ENCODE peak calls at places on chromosomes 5 and 9, in four cellular contexts. One of them, this sample, is unnamed.

GRCh38 chr9:122265265-122265900 is 701 bp downstream of the MRRF start:
- DNase-seq in right lobe of liver: no peak
- DNase-seq in gastrocnemius medialis: no peak
- DNase-seq in prostate gland: no peak
- DNase-seq in this sample: no peak

GRCh38 chr5:96384353-96384752 is 48.7 kb downstream of the PCSK1 start:
- DNase-seq in prostate gland: no peak
- DNase-seq in gastrocnemius medialis: peak; percentile 85
- DNase-seq in right lobe of liver: no peak
- DNase-seq in this sample: peak; percentile 84

GRCh38 chr5:53671447-53671846 is 111.0 kb downstream of the NDUFS4 start:
- DNase-seq in right lobe of liver: no peak
- DNase-seq in prostate gland: no peak
- DNase-seq in gastrocnemius medialis: no peak
- DNase-seq in this sample: no peak

GRCh38 chr9:81686614-81687520 is 2.5 kb downstream of the TLE1 start:
- DNase-seq in right lobe of liver: peak; percentile 94
- DNase-seq in gastrocnemius medialis: peak; percentile 80
- DNase-seq in prostate gland: peak; percentile 92
- DNase-seq in this sample: peak; percentile 95

GRCh38 chr9:114385412-114386181 is 2.2 kb downstream of the AKNA start:
- DNase-seq in right lobe of liver: peak; percentile 70
- DNase-seq in prostate gland: peak; percentile 44
- DNase-seq in gastrocnemius medialis: peak; percentile 76
- DNase-seq in this sample: peak; percentile 83

GRCh38 chr5:76363385-76364261 is 39.5 kb upstream of the IQGAP2 start:
- DNase-seq in gastrocnemius medialis: no peak
- DNase-seq in right lobe of liver: peak; percentile 74
- DNase-seq in prostate gland: no peak
- DNase-seq in this sample: no peak

GRCh38 chr5:142246-142810 is 49.0 kb upstream of the LRRC14B start:
- DNase-seq in right lobe of liver: no peak
- DNase-seq in gastrocnemius medialis: no peak
- DNase-seq in prostate gland: no peak
- DNase-seq in this sample: no peak

GRCh38 chr5:475704-476101 is 32.7 kb downstream of the EXOC3 start:
- DNase-seq in gastrocnemius medialis: no peak
- DNase-seq in prostate gland: no peak
- DNase-seq in right lobe of liver: no peak
- DNase-seq in this sample: no peak

GRCh38 chr5:103433216-103433615 is 129.4 kb downstream of the NUDT12 start:
- DNase-seq in right lobe of liver: no peak
- DNase-seq in prostate gland: no peak
- DNase-seq in gastrocnemius medialis: no peak
- DNase-seq in this sample: no peak

GRCh38 chr5:150024241-150024984 is 23.9 kb downstream of the HMGXB3 start:
- DNase-seq in right lobe of liver: no peak
- DNase-seq in gastrocnemius medialis: no peak
- DNase-seq in prostate gland: no peak
- DNase-seq in this sample: no peak

GRCh38 chr9:114779352-114779845 is 26.4 kb downstream of the TNFSF15 start:
- DNase-seq in gastrocnemius medialis: peak; percentile 13
- DNase-seq in prostate gland: peak; percentile 30
- DNase-seq in right lobe of liver: peak; percentile 59
- DNase-seq in this sample: peak; percentile 88

GRCh38 chr5:82159014-82159413 is 119.1 kb downstream of the RPS23 start:
- DNase-seq in prostate gland: no peak
- DNase-seq in right lobe of liver: no peak
- DNase-seq in gastrocnemius medialis: no peak
- DNase-seq in this sample: no peak

GRCh38 chr5:133032852-133033742 is 6.7 kb upstream of the ZCCHC10 start:
- DNase-seq in gastrocnemius medialis: no peak
- DNase-seq in right lobe of liver: no peak
- DNase-seq in prostate gland: no peak
- DNase-seq in this sample: no peak

GRCh38 chr5:135246923-135247795 is 151.9 kb downstream of the MACROH2A1 start:
- DNase-seq in prostate gland: no peak
- DNase-seq in gastrocnemius medialis: no peak
- DNase-seq in right lobe of liver: peak; percentile 28
- DNase-seq in this sample: peak; percentile 70

GRCh38 chr5:127358782-127359181 is 68.2 kb downstream of the MEGF10 start:
- DNase-seq in prostate gland: no peak
- DNase-seq in gastrocnemius medialis: no peak
- DNase-seq in right lobe of liver: no peak
- DNase-seq in this sample: no peak

GRCh38 chr5:96316487-96316886 is 116.6 kb downstream of the PCSK1 start:
- DNase-seq in gastrocnemius medialis: no peak
- DNase-seq in right lobe of liver: no peak
- DNase-seq in prostate gland: no peak
- DNase-seq in this sample: no peak

GRCh38 chr9:121075251-121076036 is 689 bp downstream of the CNTRL start:
- DNase-seq in right lobe of liver: no peak
- DNase-seq in prostate gland: no peak
- DNase-seq in gastrocnemius medialis: no peak
- DNase-seq in this sample: no peak

GRCh38 chr9:133226219-133227171 is 17.4 kb upstream of the OBP2B start:
- DNase-seq in right lobe of liver: peak; percentile 33
- DNase-seq in prostate gland: no peak
- DNase-seq in gastrocnemius medialis: no peak
- DNase-seq in this sample: no peak

GRCh38 chr9:88791105-88791805 is 200.0 kb upstream of the S1PR3 start:
- DNase-seq in prostate gland: no peak
- DNase-seq in gastrocnemius medialis: peak; percentile 20
- DNase-seq in right lobe of liver: no peak
- DNase-seq in this sample: no peak

GRCh38 chr9:79220246-79220645 is 351.5 kb upstream of the TLE4 start:
- DNase-seq in right lobe of liver: no peak
- DNase-seq in gastrocnemius medialis: no peak
- DNase-seq in prostate gland: no peak
- DNase-seq in this sample: no peak

GRCh38 chr5:32642276-32643002 is 57.1 kb downstream of the SUB1 start:
- DNase-seq in gastrocnemius medialis: no peak
- DNase-seq in right lobe of liver: no peak
- DNase-seq in prostate gland: no peak
- DNase-seq in this sample: no peak

GRCh38 chr5:108528655-108529054 is 146.8 kb upstream of the FBXL17 start:
- DNase-seq in prostate gland: no peak
- DNase-seq in gastrocnemius medialis: no peak
- DNase-seq in right lobe of liver: no peak
- DNase-seq in this sample: no peak

GRCh38 chr5:5665225-5666075 is 243.0 kb downstream of the ICE1 start:
- DNase-seq in prostate gland: no peak
- DNase-seq in gastrocnemius medialis: no peak
- DNase-seq in right lobe of liver: no peak
- DNase-seq in this sample: no peak

GRCh38 chr5:163888366-163888765 is 382.9 kb downstream of the MAT2B start:
- DNase-seq in right lobe of liver: no peak
- DNase-seq in gastrocnemius medialis: no peak
- DNase-seq in prostate gland: no peak
- DNase-seq in this sample: no peak

GRCh38 chr5:173926359-173926758 is 38.2 kb downstream of the CPEB4 start:
- DNase-seq in prostate gland: no peak
- DNase-seq in right lobe of liver: no peak
- DNase-seq in gastrocnemius medialis: peak; percentile 70
- DNase-seq in this sample: no peak

GRCh38 chr5:150080696-150081435 is 5.5 kb downstream of the CSF1R start:
- DNase-seq in right lobe of liver: no peak
- DNase-seq in gastrocnemius medialis: no peak
- DNase-seq in prostate gland: no peak
- DNase-seq in this sample: peak; percentile 11

GRCh38 chr9:27565669-27566068 is 7.6 kb downstream of the C9orf72 start:
- DNase-seq in gastrocnemius medialis: no peak
- DNase-seq in prostate gland: no peak
- DNase-seq in right lobe of liver: no peak
- DNase-seq in this sample: no peak
- TF ChIP-seq CTCF in gastrocnemius medialis: no peak
- TF ChIP-seq CTCF in prostate gland: no peak
- TF ChIP-seq CTCF in right lobe of liver: no peak
- TF ChIP-seq CTCF in this sample: no peak

DNA sequence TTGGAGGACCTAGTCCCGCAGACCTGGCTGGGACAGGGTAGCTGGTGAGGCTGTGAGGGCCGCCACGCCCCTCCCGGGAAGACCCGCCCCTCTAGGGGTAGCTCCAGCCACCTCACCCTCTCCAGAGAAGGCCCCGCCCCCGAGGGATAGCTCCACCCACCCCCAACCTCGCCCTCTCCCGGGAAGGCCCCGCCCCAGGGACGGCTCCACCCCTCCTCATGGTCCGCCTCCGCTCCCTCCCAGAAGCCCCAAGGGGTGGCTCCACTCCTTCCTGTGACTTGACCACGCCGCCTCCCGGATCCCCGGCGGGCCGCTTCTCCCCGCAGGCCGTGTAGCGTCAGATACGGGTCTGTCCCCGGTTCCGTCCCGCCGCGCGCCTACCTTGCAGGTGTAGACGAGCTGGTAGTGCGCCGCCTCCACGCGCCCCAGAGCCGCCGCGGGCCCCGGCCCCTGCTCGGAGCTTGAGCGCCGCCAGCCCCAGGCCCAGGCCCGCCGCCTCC is 388 bp downstream of the DNLZ start:
- DNase-seq in right lobe of liver: peak; percentile 99
- DNase-seq in gastrocnemius medialis: peak; percentile 96
- DNase-seq in prostate gland: peak; percentile 95
- DNase-seq in this sample: peak; percentile 98
- TF ChIP-seq POLR2A in right lobe of liver: peak; percentile 90
- TF ChIP-seq POLR2A in gastrocnemius medialis: peak; percentile 93
- TF ChIP-seq POLR2A in prostate gland: peak; percentile 66
- TF ChIP-seq POLR2A in this sample: peak; percentile 71

GRCh38 chr5:68272289-68272688 is 56.7 kb downstream of the PIK3R1 start:
- DNase-seq in gastrocnemius medialis: no peak
- DNase-seq in right lobe of liver: no peak
- DNase-seq in prostate gland: no peak
- DNase-seq in this sample: no peak
- TF ChIP-seq CTCF in gastrocnemius medialis: no peak
- TF ChIP-seq CTCF in right lobe of liver: peak; percentile 38
- TF ChIP-seq CTCF in prostate gland: no peak
- TF ChIP-seq CTCF in this sample: peak; percentile 31

GRCh38 chr5:86572825-86573224 is 44.9 kb upstream of the COX7C start:
- DNase-seq in gastrocnemius medialis: no peak
- DNase-seq in prostate gland: no peak
- DNase-seq in right lobe of liver: no peak
- DNase-seq in this sample: no peak

GRCh38 chr5:86565197-86565789 is 52.4 kb upstream of the COX7C start:
- DNase-seq in right lobe of liver: no peak
- DNase-seq in prostate gland: no peak
- DNase-seq in gastrocnemius medialis: no peak
- DNase-seq in this sample: no peak

GRCh38 chr5:86570427-86571083 is 47.2 kb upstream of the COX7C start:
- DNase-seq in prostate gland: no peak
- DNase-seq in right lobe of liver: no peak
- DNase-seq in gastrocnemius medialis: no peak
- DNase-seq in this sample: no peak
- TF ChIP-seq POLR2A in prostate gland: no peak
- TF ChIP-seq POLR2A in right lobe of liver: no peak
- TF ChIP-seq POLR2A in gastrocnemius medialis: no peak
- TF ChIP-seq POLR2A in this sample: no peak

DNA sequence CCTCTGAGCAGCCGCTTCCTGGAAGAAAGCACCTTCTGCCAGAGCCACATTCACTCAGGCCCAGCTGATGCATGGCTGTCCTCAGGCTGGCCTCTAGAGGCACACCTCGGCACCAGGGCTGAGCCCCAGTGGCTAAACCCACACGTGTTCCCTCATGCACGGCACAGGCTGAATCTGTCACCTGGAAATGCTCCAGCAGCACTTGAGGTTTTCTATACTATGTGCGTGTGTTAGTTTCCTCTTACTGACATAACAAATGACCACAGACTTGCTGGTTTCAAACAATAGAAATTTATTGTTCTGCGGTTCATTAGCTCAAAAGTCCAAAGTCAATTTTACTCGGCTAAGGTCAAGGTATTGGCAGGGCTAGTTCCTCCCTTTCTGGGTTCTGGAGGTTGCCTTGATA is 141.4 kb downstream of the LRRC70 start:
- DNase-seq in right lobe of liver: no peak
- DNase-seq in prostate gland: no peak
- DNase-seq in gastrocnemius medialis: no peak
- DNase-seq in this sample: no peak
- TF ChIP-seq CTCF in right lobe of liver: peak; percentile 6
- TF ChIP-seq CTCF in prostate gland: no peak
- TF ChIP-seq CTCF in gastrocnemius medialis: no peak
- TF ChIP-seq CTCF in this sample: no peak

GRCh38 chr9:17138503-17138902 is 3.7 kb downstream of the CNTLN start:
- DNase-seq in right lobe of liver: no peak
- DNase-seq in prostate gland: no peak
- DNase-seq in gastrocnemius medialis: no peak
- DNase-seq in this sample: no peak

GRCh38 chr9:17137576-17137975 is 2.7 kb downstream of the CNTLN start:
- DNase-seq in prostate gland: no peak
- DNase-seq in gastrocnemius medialis: no peak
- DNase-seq in right lobe of liver: no peak
- DNase-seq in this sample: no peak

GRCh38 chr9:17134396-17134842 is 421 bp upstream of the CNTLN start:
- DNase-seq in gastrocnemius medialis: peak; percentile 14
- DNase-seq in prostate gland: peak; percentile 10
- DNase-seq in right lobe of liver: no peak
- DNase-seq in this sample: no peak

GRCh38 chr9:17135578-17135904 is 701 bp downstream of the CNTLN start:
- DNase-seq in prostate gland: peak; percentile 18
- DNase-seq in right lobe of liver: peak; percentile 54
- DNase-seq in gastrocnemius medialis: no peak
- DNase-seq in this sample: no peak

DNA sequence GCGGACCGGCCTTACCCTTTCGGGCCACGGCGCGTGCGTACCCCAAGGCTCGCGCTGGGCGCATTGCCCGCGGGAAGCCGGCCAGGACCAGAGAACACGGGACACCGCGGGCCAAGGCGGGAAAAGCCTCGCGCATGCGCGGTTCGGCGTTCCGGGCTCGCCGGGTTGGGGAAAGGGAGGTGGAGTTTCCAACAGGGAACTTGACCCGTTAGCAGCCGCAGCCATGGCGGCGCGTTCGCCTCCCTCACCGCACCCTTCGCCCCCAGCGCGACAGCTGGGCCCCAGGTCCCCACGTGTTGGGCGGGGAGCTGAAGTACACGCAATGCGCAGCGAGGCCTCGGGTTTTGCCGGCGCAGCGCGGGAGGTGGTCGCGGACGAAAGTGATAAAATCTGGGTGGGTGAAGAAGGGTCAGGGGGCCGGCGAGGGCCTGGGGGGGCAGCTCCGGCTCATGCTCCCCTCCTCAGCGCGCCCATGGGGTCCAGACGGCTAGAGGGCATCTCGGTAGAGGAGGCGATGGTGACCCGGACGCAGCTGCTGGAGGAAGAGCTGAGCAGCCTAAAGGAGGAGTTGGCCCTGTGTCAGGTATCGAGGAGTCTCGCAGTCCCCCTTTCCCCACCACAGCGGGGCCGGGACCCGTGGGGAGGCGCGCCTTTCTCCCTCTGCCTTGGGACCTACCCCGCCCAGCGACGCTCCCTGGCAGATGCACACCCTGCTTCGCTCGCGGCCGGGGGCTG is at the start of gene CNTLN:
- DNase-seq in right lobe of liver: peak; percentile 99
- DNase-seq in gastrocnemius medialis: peak; percentile 80
- DNase-seq in prostate gland: peak; percentile 84
- DNase-seq in this sample: peak; percentile 98
- TF ChIP-seq POLR2A in right lobe of liver: peak; percentile 84
- TF ChIP-seq POLR2A in gastrocnemius medialis: peak; percentile 58
- TF ChIP-seq POLR2A in prostate gland: peak; percentile 67
- TF ChIP-seq POLR2A in this sample: peak; percentile 74